ENCODE peak calls at places on chromosomes 7 and 10, in nine cellular contexts. U is GM06990; N is SJSA1; E is hepatocyte; S is Peyer's patch; O is testis; G is CD8-positive, alpha-beta T cell; P is dorsolateral prefrontal cortex; V is PC-9. D is an unnamed sample.

GRCh38 chr7:4479367-4480039 is 202.6 kb upstream of the FOXK1 start:
- DNase-seq in U (no peak), N (peak; percentile 48), E (peak; percentile 76), S (no peak), O (peak; percentile 50), G (no peak), P (no peak), V (peak; percentile 16), D (no peak)

GRCh38 chr7:134645935-134646334 is 718 bp upstream of the BPGM start:
- DNase-seq in U (no peak), N (peak; percentile 66), E (peak; percentile 31), S (no peak), O (no peak), G (no peak), P (no peak), V (no peak), D (no peak)

GRCh38 chr7:141663081-141663510 is 38.9 kb downstream of the DENND11 start:
- DNase-seq in U (no peak), N (no peak), E (peak; percentile 23), S (peak; percentile 66), O (no peak), G (no peak), P (no peak), V (peak; percentile 89), D (no peak)

GRCh38 chr10:50325449-50326188 is 74.3 kb upstream of the ASAH2 start:
- DNase-seq in U (peak; percentile 19), N (peak; percentile 80), E (no peak), S (peak; percentile 53), O (no peak), G (no peak), P (no peak), V (peak; percentile 35), D (no peak)

GRCh38 chr10:101906586-101907183 is 63.1 kb upstream of the KCNIP2 start:
- DNase-seq in U (no peak), N (no peak), E (no peak), S (no peak), O (no peak), G (no peak), P (no peak), V (no peak), D (no peak)

GRCh38 chr10:74332398-74332797 is 181.4 kb downstream of the ADK start:
- DNase-seq in U (no peak), N (no peak), E (no peak), S (no peak), O (no peak), G (no peak), P (no peak), V (no peak), D (no peak)

GRCh38 chr7:105268511-105269392 is 120.0 kb downstream of the SRPK2 start:
- DNase-seq in U (peak; percentile 30), N (no peak), E (peak; percentile 63), S (no peak), O (peak; percentile 37), G (no peak), P (no peak), V (no peak), D (no peak)

GRCh38 chr10:131242007-131242406 is 69.5 kb downstream of the TCERG1L start:
- DNase-seq in U (no peak), N (no peak), E (peak; percentile 69), S (no peak), O (peak; percentile 67), G (no peak), P (peak; percentile 30), V (no peak), D (no peak)

GRCh38 chr7:157669768-157670345 is 333.1 kb downstream of the DNAJB6 start:
- DNase-seq in U (no peak), N (no peak), E (no peak), S (no peak), O (no peak), G (no peak), P (no peak), V (no peak), D (peak; percentile 29)

GRCh38 chr10:43226441-43226840 is 40.4 kb downstream of the RASGEF1A start:
- DNase-seq in U (no peak), N (peak; percentile 39), E (no peak), S (peak; percentile 34), O (no peak), G (no peak), P (peak; percentile 6), V (no peak), D (no peak)
- H3K27me3 ChIP-seq in U (no peaks in the 10 kb centered on the region), N (peaks cover 33% of the 10 kb centered on the region), E (peaks cover 35% of the 10 kb centered on the region), S (no peaks in the 10 kb centered on the region), O (no peaks in the 10 kb centered on the region), G (no peaks in the 10 kb centered on the region), P (peaks cover 4% of the 10 kb centered on the region), V (peaks cover 15% of the 10 kb centered on the region), D (peaks cover 23% of the 10 kb centered on the region)

GRCh38 chr7:55018361-55019328 is at the start of gene EGFR:
- DNase-seq in U (no peak), N (peak; percentile 88), E (peak; percentile 87), S (peak; percentile 80), O (peak; percentile 82), G (no peak), P (no peak), V (peak; percentile 96), D (no peak)
- H3K27me3 ChIP-seq in U (no peaks in the 10 kb centered on the region), N (no peaks in the 10 kb centered on the region), E (no peaks in the 10 kb centered on the region), S (no peaks in the 10 kb centered on the region), O (no peaks in the 10 kb centered on the region), G (no peaks in the 10 kb centered on the region), P (peaks cover 26% of the 10 kb centered on the region), V (no peaks in the 10 kb centered on the region), D (peaks cover 50% of the 10 kb centered on the region)

DNA sequence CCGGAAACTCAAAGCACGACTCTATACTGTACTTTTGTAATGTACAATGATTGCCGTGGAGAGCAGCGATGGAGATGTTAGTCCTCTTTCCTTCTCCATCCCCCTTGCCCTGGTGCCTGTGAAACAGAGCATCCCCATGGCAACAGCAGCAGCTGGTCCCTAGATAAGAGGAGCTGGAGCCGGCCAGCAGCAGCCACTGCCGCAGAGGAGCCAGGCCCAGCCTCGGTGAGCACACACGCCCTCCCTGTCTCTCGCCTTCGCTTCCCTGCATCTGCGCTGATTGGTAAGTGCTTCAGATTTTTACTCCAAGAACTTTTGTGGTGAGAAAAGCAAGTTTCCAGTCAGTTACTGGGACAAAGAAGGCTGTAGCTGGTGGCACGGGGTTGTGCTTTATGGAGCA is at the start of gene PPP1R17:
- DNase-seq in U (no peak), N (no peak), E (peak; percentile 11), S (no peak), O (peak; percentile 65), G (no peak), P (peak; percentile 49), V (no peak), D (no peak)
- H3K27me3 ChIP-seq in U (no peaks in the 10 kb centered on the region), N (no peaks in the 10 kb centered on the region), E (peaks cover 12% of the 10 kb centered on the region), S (no peaks in the 10 kb centered on the region), O (no peaks in the 10 kb centered on the region), G (no peaks in the 10 kb centered on the region), P (no peaks in the 10 kb centered on the region), V (peaks cover 59% of the 10 kb centered on the region), D (no peaks in the 10 kb centered on the region)

GRCh38 chr10:127798116-127798515 is 61.1 kb downstream of the FOXI2 start:
- DNase-seq in U (no peak), N (no peak), E (peak; percentile 10), S (no peak), O (no peak), G (no peak), P (no peak), V (no peak), D (no peak)

GRCh38 chr10:127802532-127803055 is 65.6 kb downstream of the FOXI2 start:
- DNase-seq in U (no peak), N (no peak), E (no peak), S (no peak), O (no peak), G (no peak), P (no peak), V (no peak), D (no peak)

GRCh38 chr10:127801302-127801701 is 64.3 kb downstream of the FOXI2 start:
- DNase-seq in U (no peak), N (no peak), E (no peak), S (no peak), O (no peak), G (no peak), P (no peak), V (no peak), D (no peak)

DNA sequence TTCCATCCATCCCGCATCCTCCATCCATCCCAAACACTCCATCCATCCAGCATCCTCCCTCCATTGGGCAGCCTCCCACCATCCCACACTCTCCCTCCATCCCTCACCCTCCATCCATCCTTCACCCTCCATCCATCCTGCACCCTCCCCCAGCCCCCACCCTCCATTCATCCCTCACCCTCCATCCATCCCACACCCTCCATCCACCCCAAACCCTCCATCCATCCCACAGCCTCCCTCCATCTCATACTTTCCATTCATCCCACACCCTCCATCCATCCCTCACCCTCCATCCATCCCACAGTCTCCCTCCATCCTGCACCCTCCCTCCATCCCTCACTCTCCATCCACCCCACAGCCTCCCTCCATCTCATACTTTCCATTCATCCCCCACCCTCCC is 60.4 kb downstream of the FOXI2 start:
- DNase-seq in U (no peak), N (no peak), E (peak; percentile 67), S (no peak), O (no peak), G (no peak), P (no peak), V (no peak), D (no peak)
- H3K27me3 ChIP-seq in U (no peaks in the 10 kb centered on the region), N (no peaks in the 10 kb centered on the region), E (peaks cover 3% of the 10 kb centered on the region), S (no peaks in the 10 kb centered on the region), O (no peaks in the 10 kb centered on the region), G (no peaks in the 10 kb centered on the region), P (no peaks in the 10 kb centered on the region), V (no peaks in the 10 kb centered on the region), D (peaks cover 5% of the 10 kb centered on the region)

D was measured in CD4-positive, alpha-beta T cell.